ENCODE peak calls at places on chromosome 9, in four cellular contexts. One of them, this sample, is unnamed.

GRCh38 chr9:34556951-34557350 is 32.6 kb downstream of the CNTFR start:
- DNase-seq in cardiac fibroblast: no peak
- DNase-seq in type B pancreatic cell: no peak
- DNase-seq in GM12864: no peak
- DNase-seq in this sample: no peak

GRCh38 chr9:71721786-71722295 is 46.5 kb downstream of the CEMIP2 start:
- DNase-seq in cardiac fibroblast: no peak
- DNase-seq in type B pancreatic cell: no peak
- DNase-seq in GM12864: no peak
- DNase-seq in this sample: no peak

GRCh38 chr9:75054373-75055001 is 26.4 kb upstream of the CARNMT1 start:
- DNase-seq in cardiac fibroblast: peak
- DNase-seq in type B pancreatic cell: no peak
- DNase-seq in GM12864: no peak
- DNase-seq in this sample: no peak

GRCh38 chr9:122201641-122202040 is 27.1 kb downstream of the LHX6 start:
- DNase-seq in cardiac fibroblast: no peak
- DNase-seq in type B pancreatic cell: no peak
- DNase-seq in GM12864: no peak
- DNase-seq in this sample: no peak

GRCh38 chr9:121566401-121567141 is 66.9 kb upstream of the GGTA1 start:
- DNase-seq in cardiac fibroblast: peak
- DNase-seq in type B pancreatic cell: no peak
- DNase-seq in GM12864: no peak
- DNase-seq in this sample: no peak

GRCh38 chr9:137316012-137316981 is 14.2 kb upstream of the NRARP start:
- DNase-seq in cardiac fibroblast: peak
- DNase-seq in type B pancreatic cell: peak
- DNase-seq in GM12864: no peak
- DNase-seq in this sample: peak

GRCh38 chr9:38084556-38084880 is 15.5 kb upstream of the SHB start:
- DNase-seq in cardiac fibroblast: no peak
- DNase-seq in type B pancreatic cell: no peak
- DNase-seq in GM12864: no peak
- DNase-seq in this sample: no peak

GRCh38 chr9:121962421-121962820 is 130.7 kb downstream of the TTLL11 start:
- DNase-seq in cardiac fibroblast: peak
- DNase-seq in type B pancreatic cell: no peak
- DNase-seq in GM12864: no peak
- DNase-seq in this sample: no peak

GRCh38 chr9:135983745-135984710 is 22.9 kb upstream of the UBAC1 start:
- DNase-seq in cardiac fibroblast: no peak
- DNase-seq in type B pancreatic cell: no peak
- DNase-seq in GM12864: no peak
- DNase-seq in this sample: no peak

GRCh38 chr9:95511232-95511951 is 5.4 kb downstream of the PTCH1 start:
- DNase-seq in cardiac fibroblast: peak
- DNase-seq in type B pancreatic cell: no peak
- DNase-seq in GM12864: no peak
- DNase-seq in this sample: no peak

GRCh38 chr9:68507098-68507795 is 33.4 kb downstream of the TMEM252 start:
- DNase-seq in cardiac fibroblast: peak
- DNase-seq in type B pancreatic cell: no peak
- DNase-seq in GM12864: no peak
- DNase-seq in this sample: peak

GRCh38 chr9:22041792-22042191 is 32.7 kb upstream of the CDKN2B start:
- DNase-seq in cardiac fibroblast: peak
- DNase-seq in type B pancreatic cell: no peak
- DNase-seq in GM12864: no peak
- DNase-seq in this sample: no peak

GRCh38 chr9:93826209-93826608 is 128.9 kb downstream of the BARX1 start:
- DNase-seq in cardiac fibroblast: no peak
- DNase-seq in type B pancreatic cell: peak
- DNase-seq in GM12864: no peak
- DNase-seq in this sample: peak
- TF ChIP-seq CTCF in cardiac fibroblast: peak
- TF ChIP-seq CTCF in type B pancreatic cell: peak
- TF ChIP-seq CTCF in GM12864: peak
- TF ChIP-seq CTCF in this sample: peak

DNA sequence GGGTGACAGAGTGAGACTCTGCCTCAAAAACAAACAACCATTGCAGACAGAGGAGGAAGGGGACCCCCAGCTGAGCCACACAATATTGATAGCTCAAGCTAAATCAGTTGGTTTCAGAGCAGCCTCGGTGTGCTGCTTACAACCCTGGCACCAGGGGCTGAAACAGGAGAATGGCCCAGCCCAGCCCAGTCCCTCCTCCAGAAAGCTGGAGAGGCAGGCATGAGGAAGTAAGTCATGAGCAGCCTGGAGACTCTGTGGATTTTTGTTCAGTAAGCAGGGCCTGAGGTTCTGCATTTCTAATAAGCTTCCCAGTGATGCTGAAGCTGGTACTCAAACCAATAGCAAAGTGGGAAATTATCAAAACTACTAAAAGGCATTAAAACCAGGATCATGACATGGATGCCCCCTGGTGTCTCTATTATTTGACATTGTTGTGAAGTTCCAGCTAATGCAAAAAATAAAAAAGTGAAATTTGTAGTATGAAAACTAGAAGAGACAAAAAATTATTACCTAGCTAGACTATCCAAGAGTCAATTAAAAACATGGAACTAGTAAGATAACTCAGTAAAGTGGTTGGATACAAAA is 14.2 kb downstream of the PRRT1B start:
- DNase-seq in cardiac fibroblast: no peak
- DNase-seq in type B pancreatic cell: no peak
- DNase-seq in GM12864: no peak
- DNase-seq in this sample: no peak
- TF ChIP-seq CTCF in cardiac fibroblast: no peak
- TF ChIP-seq CTCF in type B pancreatic cell: no peak
- TF ChIP-seq CTCF in GM12864: no peak
- TF ChIP-seq CTCF in this sample: no peak

DNA sequence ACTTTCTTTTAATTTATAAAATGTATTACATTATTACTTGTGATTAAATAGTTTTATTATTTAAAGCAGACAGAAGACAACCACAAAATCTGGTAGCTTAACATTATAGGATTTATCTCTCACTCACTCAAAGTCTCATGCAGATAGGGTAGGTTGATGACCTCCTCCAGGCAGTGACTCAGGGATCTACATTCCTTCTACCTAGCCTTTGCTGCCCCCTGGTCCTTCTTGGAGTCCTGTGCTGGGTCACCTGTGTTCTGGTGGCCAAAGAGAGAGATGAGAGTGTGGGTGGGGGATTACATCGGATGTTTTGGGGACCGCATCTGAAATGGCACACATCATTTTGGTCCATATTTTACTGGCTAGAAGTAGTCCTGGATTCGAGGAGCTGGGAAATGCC is 95.7 kb upstream of the CTSL start:
- DNase-seq in cardiac fibroblast: no peak
- DNase-seq in type B pancreatic cell: no peak
- DNase-seq in GM12864: no peak
- DNase-seq in this sample: no peak
- TF ChIP-seq CTCF in cardiac fibroblast: no peak
- TF ChIP-seq CTCF in type B pancreatic cell: no peak
- TF ChIP-seq CTCF in GM12864: no peak
- TF ChIP-seq CTCF in this sample: no peak

DNA sequence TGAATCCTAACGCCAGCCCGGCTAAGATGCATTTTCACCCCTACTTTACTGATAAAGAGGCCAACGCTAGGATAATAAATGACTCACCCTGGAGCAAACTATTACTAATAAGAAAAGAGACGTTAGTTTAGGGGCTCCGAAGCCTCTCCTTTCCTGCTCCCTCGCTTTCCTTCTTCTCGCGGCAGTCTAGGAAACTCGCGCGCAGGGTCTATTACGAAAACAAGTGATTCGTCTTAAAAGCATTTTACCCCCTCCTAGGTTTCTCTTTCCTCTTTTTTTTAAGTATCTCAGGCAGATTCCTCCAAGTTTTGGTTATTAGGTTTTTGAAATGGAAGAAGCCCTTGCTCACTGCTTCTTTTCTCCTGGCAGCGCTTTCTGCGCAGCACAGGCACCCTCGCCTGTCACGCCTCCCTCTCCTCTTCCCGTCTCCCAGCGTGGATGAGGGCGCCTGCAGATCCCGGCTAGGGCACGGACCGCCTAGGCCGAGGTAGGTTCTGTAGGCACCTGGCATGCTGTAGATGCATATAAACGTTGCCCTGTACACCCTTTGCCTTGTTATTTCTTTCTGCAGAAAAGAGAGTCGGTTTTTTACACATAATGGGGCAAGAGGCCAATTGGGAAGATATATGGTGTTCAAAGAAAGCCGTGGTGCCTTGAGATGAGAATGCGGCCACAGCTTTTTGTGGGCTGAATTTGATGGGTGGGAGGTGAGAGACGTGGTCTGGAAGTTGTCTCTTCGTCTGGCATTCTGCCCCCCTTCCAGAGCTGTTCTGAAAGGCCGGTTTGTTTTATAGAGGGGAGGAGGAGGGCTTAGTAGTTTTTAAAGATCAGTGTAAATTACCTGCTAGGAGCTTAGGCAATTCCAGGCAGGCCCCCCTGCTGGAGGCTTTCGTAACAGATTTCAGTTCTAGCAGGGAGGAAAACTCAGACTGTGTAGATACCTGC is 981 bp downstream of the GCNT1 start:
- DNase-seq in cardiac fibroblast: peak
- DNase-seq in type B pancreatic cell: no peak
- DNase-seq in GM12864: no peak
- DNase-seq in this sample: no peak
- TF ChIP-seq CTCF in cardiac fibroblast: peak
- TF ChIP-seq CTCF in type B pancreatic cell: peak
- TF ChIP-seq CTCF in GM12864: peak
- TF ChIP-seq CTCF in this sample: no peak

GRCh38 chr9:97849980-97850379 is 3.0 kb upstream of the FOXE1 start:
- DNase-seq in cardiac fibroblast: no peak
- DNase-seq in type B pancreatic cell: no peak
- DNase-seq in GM12864: no peak
- DNase-seq in this sample: no peak

GRCh38 chr9:97847474-97848236 is 5.4 kb upstream of the FOXE1 start:
- DNase-seq in cardiac fibroblast: no peak
- DNase-seq in type B pancreatic cell: no peak
- DNase-seq in GM12864: no peak
- DNase-seq in this sample: no peak

GRCh38 chr9:97846347-97846746 is 6.7 kb upstream of the FOXE1 start:
- DNase-seq in cardiac fibroblast: no peak
- DNase-seq in type B pancreatic cell: no peak
- DNase-seq in GM12864: no peak
- DNase-seq in this sample: no peak

GRCh38 chr9:97848582-97849237 is 4.3 kb upstream of the FOXE1 start:
- DNase-seq in cardiac fibroblast: no peak
- DNase-seq in type B pancreatic cell: no peak
- DNase-seq in GM12864: no peak
- DNase-seq in this sample: no peak

GRCh38 chr9:97848237-97848581 is 4.8 kb upstream of the FOXE1 start:
- DNase-seq in cardiac fibroblast: no peak
- DNase-seq in type B pancreatic cell: no peak
- DNase-seq in GM12864: no peak
- DNase-seq in this sample: no peak
- TF ChIP-seq CTCF in cardiac fibroblast: peak
- TF ChIP-seq CTCF in type B pancreatic cell: peak
- TF ChIP-seq CTCF in GM12864: peak
- TF ChIP-seq CTCF in this sample: no peak

This sample was measured in GM10248.